ENCODE peak calls at places on chromosomes 4 and X, in five cellular contexts. N is HTR-8/SVneo; A is activated T-cell treated with anti-CD3 and anti-CD28 coated beads, Interleukin-2, amount 50 U/mL, for 4 hours; C is AG09319; V is CD8-positive, alpha-beta T cell. P is an unnamed sample.
A peak's percentile ranks its signal among the peaks of the same experiment; 100 is the strongest.

GRCh38 chr4:89836897-89837384 is at the start of gene SNCA:
- DNase-seq in N (peak; percentile 53), A (no peak), C (no peak), V (no peak), P (peak; percentile 23)

GRCh38 chrX:104565791-104566687 is at the start of gene IL1RAPL2:
- DNase-seq in N (no peak), A (no peak), C (no peak), V (no peak), P (peak; percentile 28)

GRCh38 chr4:38242822-38243384 is 282.7 kb downstream of the PTTG2 start:
- DNase-seq in N (no peak), A (no peak), C (no peak), V (no peak), P (no peak)

GRCh38 chr4:87304659-87305277 is 17.9 kb downstream of the HSD17B13 start:
- DNase-seq in N (peak; percentile 21), A (no peak), C (no peak), V (no peak), P (no peak)

GRCh38 chr4:173930329-173930967 is 353.0 kb downstream of the FBXO8 start:
- DNase-seq in N (no peak), A (no peak), C (no peak), V (no peak), P (no peak)

GRCh38 chrX:12137982-12138365 is 299 bp upstream of the FRMPD4 start:
- DNase-seq in N (no peak), A (no peak), C (no peak), V (no peak), P (no peak)

GRCh38 chr4:25367004-25367621 is 9.9 kb upstream of the ANAPC4 start:
- DNase-seq in N (peak; percentile 10), A (no peak), C (no peak), V (no peak), P (peak; percentile 63)

GRCh38 chr4:163697121-163697520 is 202.6 kb downstream of the TMA16 start:
- DNase-seq in N (no peak), A (no peak), C (no peak), V (no peak), P (peak; percentile 57)

GRCh38 chrX:68675466-68675865 is 28.0 kb downstream of the STARD8 start:
- DNase-seq in N (no peak), A (no peak), C (no peak), V (no peak), P (no peak)

GRCh38 chr4:156948738-156949137 is 22.9 kb downstream of the PDGFC start:
- DNase-seq in N (no peak), A (no peak), C (no peak), V (no peak), P (peak; percentile 31)

GRCh38 chrX:18753603-18754002 is 46.2 kb downstream of the PPEF1 start:
- DNase-seq in N (no peak), A (no peak), C (no peak), V (no peak), P (no peak)

GRCh38 chrX:144219035-144219434 is 335.2 kb downstream of the UBE2NL start:
- DNase-seq in N (no peak), A (no peak), C (no peak), V (no peak), P (no peak)

GRCh38 chrX:65516756-65517155 is 17.8 kb downstream of the LAS1L start:
- DNase-seq in N (no peak), A (no peak), C (no peak), V (no peak), P (no peak)

GRCh38 chr4:51894246-51894645 is 51.3 kb downstream of the DCUN1D4 start:
- DNase-seq in N (no peak), A (no peak), C (no peak), V (no peak), P (peak; percentile 75)

GRCh38 chrX:133493366-133493765 is 78.1 kb upstream of the GPC4 start:
- DNase-seq in N (no peak), A (no peak), C (no peak), V (no peak), P (peak; percentile 22)

GRCh38 chr4:143341186-143341755 is 4.6 kb downstream of the GAB1 start:
- DNase-seq in N (no peak), A (no peak), C (no peak), V (no peak), P (no peak)

GRCh38 chr4:184352891-184353290 is 121.5 kb downstream of the IRF2 start:
- DNase-seq in N (no peak), A (no peak), C (no peak), V (no peak), P (no peak)